ENCODE peak calls at places on chromosomes 6 and 20, in nine cellular contexts. G is GM23338, D is PC-3, Y is PC-9, X is OCI-LY7, O is GM23248, Q is MM.1S, B is hepatocyte, P is HCT116. R is an unnamed sample.

GRCh38 chr6:33885121-33886057 is 81.6 kb upstream of the MLN start:
- DNase-seq in G (no peak), D (peak; percentile 76), Y (no peak), X (no peak), O (peak; percentile 89), Q (no peak), B (peak; percentile 15), P (peak; percentile 59), R (no peak)

GRCh38 chr6:33112148-33112547 is 36.4 kb downstream of the HLA-DPB1 start:
- DNase-seq in G (peak; percentile 46), D (peak; percentile 51), Y (no peak), X (peak; percentile 74), O (peak; percentile 74), Q (peak; percentile 26), B (peak; percentile 64), P (peak; percentile 43), R (peak; percentile 90)

GRCh38 chr6:33359331-33359730 is 32.3 kb upstream of the KIFC1 start:
- DNase-seq in G (no peak), D (no peak), Y (no peak), X (no peak), O (no peak), Q (no peak), B (no peak), P (no peak), R (no peak)

GRCh38 chr20:37336369-37337207 is 9.4 kb upstream of the SRC start:
- DNase-seq in G (peak; percentile 59), D (no peak), Y (no peak), X (peak; percentile 30), O (peak; percentile 67), Q (peak; percentile 19), B (peak; percentile 44), P (no peak), R (no peak)

GRCh38 chr6:18019539-18020534 is 32.4 kb upstream of the KIF13A start:
- DNase-seq in G (peak; percentile 39), D (no peak), Y (no peak), X (no peak), O (peak; percentile 25), Q (no peak), B (no peak), P (no peak), R (no peak)

GRCh38 chr6:45681860-45682488 is 304.2 kb upstream of the SUPT3H start:
- DNase-seq in G (no peak), D (peak; percentile 34), Y (peak; percentile 40), X (peak; percentile 94), O (peak; percentile 48), Q (peak; percentile 98), B (no peak), P (no peak), R (peak; percentile 95)

GRCh38 chr6:132399376-132400074 is 1.8 kb downstream of the MOXD1 start:
- DNase-seq in G (no peak), D (peak; percentile 80), Y (no peak), X (no peak), O (peak; percentile 73), Q (no peak), B (no peak), P (no peak), R (no peak)

GRCh38 chr6:5333653-5334052 is 72.3 kb downstream of the FARS2 start:
- DNase-seq in G (no peak), D (peak; percentile 63), Y (no peak), X (no peak), O (peak; percentile 59), Q (no peak), B (no peak), P (no peak), R (no peak)

GRCh38 chr20:10674684-10675455 is 1.1 kb upstream of the JAG1 start:
- DNase-seq in G (peak; percentile 85), D (peak; percentile 88), Y (peak; percentile 62), X (peak; percentile 76), O (peak; percentile 86), Q (peak; percentile 86), B (peak; percentile 92), P (peak; percentile 48), R (peak; percentile 88)

GRCh38 chr20:17806739-17807441 is 107.1 kb downstream of the BANF2 start:
- DNase-seq in G (peak; percentile 71), D (no peak), Y (no peak), X (no peak), O (peak; percentile 83), Q (no peak), B (peak; percentile 72), P (no peak), R (no peak)

GRCh38 chr20:421685-422250 is 13.7 kb downstream of the RBCK1 start:
- DNase-seq in G (no peak), D (no peak), Y (no peak), X (no peak), O (no peak), Q (no peak), B (no peak), P (no peak), R (no peak)

GRCh38 chr20:420169-420620 is 12.1 kb downstream of the RBCK1 start:
- DNase-seq in G (no peak), D (no peak), Y (no peak), X (no peak), O (peak; percentile 24), Q (no peak), B (no peak), P (no peak), R (no peak)

GRCh38 chr20:419556-420168 is 11.6 kb downstream of the RBCK1 start:
- DNase-seq in G (peak; percentile 41), D (no peak), Y (no peak), X (peak; percentile 37), O (no peak), Q (no peak), B (no peak), P (peak; percentile 76), R (no peak)

GRCh38 chr20:418858-419365 is 10.8 kb downstream of the RBCK1 start:
- DNase-seq in G (no peak), D (no peak), Y (no peak), X (no peak), O (no peak), Q (no peak), B (no peak), P (no peak), R (no peak)

DNA sequence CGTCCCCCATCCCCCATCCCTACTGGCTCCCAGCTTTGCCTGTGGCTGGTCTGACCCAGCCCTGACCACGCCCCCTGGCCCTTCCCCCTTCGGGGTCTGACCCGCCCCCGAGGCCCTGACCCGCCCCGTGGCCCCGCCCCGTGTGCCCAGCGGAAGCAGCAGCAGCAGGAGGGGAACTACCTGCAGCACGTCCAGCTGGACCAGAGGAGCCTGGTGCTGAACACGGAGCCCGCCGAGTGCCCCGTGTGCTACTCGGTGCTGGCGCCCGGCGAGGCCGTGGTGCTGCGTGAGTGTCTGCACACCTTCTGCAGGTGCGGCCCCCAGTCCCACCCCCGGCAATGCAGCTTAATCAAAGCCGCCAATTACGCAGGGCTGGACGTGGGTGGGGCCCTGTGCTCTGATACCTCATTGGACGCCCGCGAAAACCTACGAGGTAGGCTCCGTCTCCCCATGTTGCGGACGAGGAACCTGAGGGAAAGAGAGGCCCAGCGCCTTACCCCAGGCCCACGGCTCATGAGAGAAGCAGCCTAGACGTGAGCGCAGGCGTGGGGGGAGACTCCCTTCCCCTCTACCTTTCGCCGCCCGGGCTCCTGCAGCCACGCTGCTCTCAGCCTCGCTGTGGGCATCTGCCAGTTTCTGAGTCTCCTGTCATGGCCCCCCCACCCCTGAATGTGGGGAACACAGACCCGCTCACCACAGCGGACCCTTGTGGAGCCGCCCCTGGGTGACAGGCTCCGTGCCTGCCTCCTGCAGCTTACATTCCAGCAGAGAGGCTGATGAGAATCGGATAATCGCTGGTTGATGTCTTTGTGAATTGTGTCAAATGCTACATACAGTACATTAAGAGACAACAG is 12.8 kb downstream of the RBCK1 start:
- DNase-seq in G (peak; percentile 66), D (no peak), Y (no peak), X (peak; percentile 66), O (peak; percentile 40), Q (no peak), B (no peak), P (no peak), R (peak; percentile 93)
- H3K9me2 ChIP-seq in G (no peaks in the 10 kb centered on the region), D (no peaks in the 10 kb centered on the region), Y (no peaks in the 10 kb centered on the region), X (no peaks in the 10 kb centered on the region), O (no peaks in the 10 kb centered on the region), Q (no peaks in the 10 kb centered on the region), B (no peaks in the 10 kb centered on the region), P (no peaks in the 10 kb centered on the region), R (no peaks in the 10 kb centered on the region)

GRCh38 chr6:11621119-11621518 is 83.6 kb downstream of the TMEM170B start:
- DNase-seq in G (no peak), D (no peak), Y (no peak), X (no peak), O (no peak), Q (no peak), B (no peak), P (no peak), R (no peak)

GRCh38 chr6:11618533-11618932 is 81.0 kb downstream of the TMEM170B start:
- DNase-seq in G (peak; percentile 53), D (peak; percentile 56), Y (no peak), X (peak; percentile 3), O (peak; percentile 26), Q (no peak), B (no peak), P (peak; percentile 22), R (peak; percentile 76)

GRCh38 chr6:11625302-11625701 is 87.8 kb downstream of the TMEM170B start:
- DNase-seq in G (no peak), D (no peak), Y (no peak), X (no peak), O (no peak), Q (no peak), B (no peak), P (no peak), R (no peak)

GRCh38 chr6:11616200-11616611 is 78.7 kb downstream of the TMEM170B start:
- DNase-seq in G (no peak), D (no peak), Y (no peak), X (no peak), O (peak; percentile 96), Q (no peak), B (no peak), P (no peak), R (no peak)

DNA sequence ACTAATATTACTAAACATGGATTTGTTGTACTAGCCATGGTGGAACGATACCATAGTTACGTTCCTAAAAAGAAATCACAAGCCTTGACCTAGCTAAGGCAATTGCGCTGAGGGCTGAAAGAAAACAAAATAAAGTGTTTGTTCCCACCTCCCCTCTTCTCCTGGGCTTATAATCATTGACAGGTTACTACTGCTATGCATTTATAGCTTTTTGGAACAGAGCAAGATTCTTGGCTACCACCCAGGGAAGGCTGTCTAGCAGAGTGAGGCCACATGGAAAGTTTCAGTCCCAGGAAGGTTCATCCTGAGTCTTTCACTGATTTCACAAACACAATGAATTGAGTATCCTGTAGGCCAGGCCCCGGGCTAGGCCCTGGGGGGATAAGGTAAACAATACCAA is 84.6 kb downstream of the TMEM170B start:
- DNase-seq in G (no peak), D (no peak), Y (no peak), X (no peak), O (peak; percentile 2), Q (no peak), B (no peak), P (no peak), R (no peak)
- H3K27ac ChIP-seq in G (no peak overlapping the region), D (no peak overlapping the region), Y (no peak overlapping the region), X (no peak overlapping the region), O (no peak overlapping the region), Q (no peak overlapping the region), B (no peak overlapping the region), P (no peak overlapping the region), R (no peak overlapping the region)

GRCh38 chr20:3041818-3042504 is 1.5 kb upstream of the GNRH2 start:
- DNase-seq in G (peak; percentile 33), D (no peak), Y (no peak), X (no peak), O (no peak), Q (no peak), B (no peak), P (no peak), R (no peak)
- H3K4me2 ChIP-seq in G (peak overlapping the region; percentile 44), D (peak overlapping the region; percentile 24), Y (no peak overlapping the region), X (no peak overlapping the region), O (no peak overlapping the region), Q (no peak overlapping the region), B (peak overlapping the region; percentile 68), P (no peak overlapping the region), R (no peak overlapping the region)

GRCh38 chr6:403659-404655 is 12.4 kb downstream of the IRF4 start:
- DNase-seq in G (no peak), D (no peak), Y (no peak), X (no peak), O (no peak), Q (no peak), B (no peak), P (no peak), R (no peak)
- H3K9me2 ChIP-seq in G (no peaks in the 10 kb centered on the region), D (no peaks in the 10 kb centered on the region), Y (no peaks in the 10 kb centered on the region), X (no peaks in the 10 kb centered on the region), O (no peaks in the 10 kb centered on the region), Q (no peaks in the 10 kb centered on the region), B (no peaks in the 10 kb centered on the region), P (no peaks in the 10 kb centered on the region), R (no peaks in the 10 kb centered on the region)